ENCODE peak calls at places on chromosome 2, in seven cellular contexts. O is activated CD4-positive, alpha-beta T cell treated with anti-CD3 and anti-CD28 coated beads, Interleukin-2, amount 10 ng/mL, durations not matched to agents 7 days and 5 days; C is head of caudate nucleus; A is activated naive CD4-positive, alpha-beta T cell treated with Interleukin-2 at 50 U/mL for 16 hours; U is NCI-H446 treated with DMSO at 0.1 percent for 48 hours; I is stimulated activated CD8-positive, alpha-beta memory T cell treated with anti-CD3 and anti-CD28 coated beads, Interleukin-7, amount 100 ng/mL, for 1 hour; J is stimulated activated CD4-positive, alpha-beta T cell treated with anti-CD3 and anti-CD28 coated beads, Interleukin-2, amount 100 ng/mL, for 48 hours. F is an unnamed sample.

GRCh38 chr2:167972020-167972419 is 275.4 kb downstream of the STK39 start:
- DNase-seq in O (no peak), C (no peak), J (no peak), U (no peak), A (no peak), I (no peak), F (no peak)

GRCh38 chr2:208040199-208041171 is 15.2 kb upstream of the PLEKHM3 start:
- DNase-seq in I (no peak), J (peak; percentile 78), A (peak; percentile 77), O (peak; percentile 80), C (peak; percentile 73), U (peak; percentile 11), F (no peak)

GRCh38 chr2:230714122-230714453 is 1.4 kb downstream of the CAB39 start:
- DNase-seq in I (no peak), C (no peak), U (no peak), J (peak; percentile 25), O (peak; percentile 60), A (peak; percentile 39), F (no peak)

GRCh38 chr2:45771251-45771650 is 119.8 kb downstream of the PRKCE start:
- DNase-seq in C (peak; percentile 25), A (no peak), O (no peak), J (no peak), I (no peak), U (peak; percentile 55), F (no peak)

GRCh38 chr2:200592414-200593075 is 6.7 kb downstream of the AOX1 start:
- DNase-seq in U (no peak), A (no peak), I (no peak), O (no peak), C (no peak), J (no peak), F (no peak)

GRCh38 chr2:53755022-53755630 is 12.5 kb upstream of the CHAC2 start:
- DNase-seq in O (no peak), A (no peak), C (no peak), J (no peak), I (no peak), U (no peak), F (no peak)

GRCh38 chr2:169822785-169823392 is 1.8 kb downstream of the METTL5 start:
- DNase-seq in A (no peak), C (no peak), U (no peak), I (no peak), J (no peak), O (no peak), F (no peak)

GRCh38 chr2:56671973-56672569 is 488.3 kb downstream of the CCDC85A start:
- DNase-seq in C (no peak), O (no peak), J (no peak), I (no peak), A (no peak), U (no peak), F (no peak)

GRCh38 chr2:75569546-75569945 is 8.8 kb upstream of the EVA1A start:
- DNase-seq in J (no peak), C (peak; percentile 17), I (no peak), O (no peak), U (no peak), A (no peak), F (no peak)